ENCODE peak calls at places on chromosomes 12 and 14, in five cellular contexts. E is IMR-90, W is A673, S is HCT116, G is transverse colon. Q is an unnamed sample. For H3K27me3, the result is how much of the 10 kb centered on the place peaks cover.

GRCh38 chr12:58097741-58098140 is 156.4 kb downstream of the ATP23 start:
- DNase-seq in E (no peak), W (no peak), S (no peak), G (no peak), Q (no peak)

GRCh38 chr14:50770586-50770985 is 60.4 kb downstream of the NIN start:
- DNase-seq in E (no peak), W (no peak), S (no peak), G (no peak), Q (no peak)

GRCh38 chr12:117774986-117775775 is 193.6 kb downstream of the KSR2 start:
- DNase-seq in E (no peak), W (no peak), S (no peak), G (no peak), Q (no peak)

GRCh38 chr14:68663385-68664076 is 129.3 kb downstream of the ZFP36L1 start:
- DNase-seq in E (peak), W (no peak), S (no peak), G (no peak), Q (no peak)

GRCh38 chr14:80926706-80927384 is 14.7 kb downstream of the CEP128 start:
- DNase-seq in E (peak), W (no peak), S (no peak), G (no peak), Q (no peak)

GRCh38 chr12:72209096-72209495 is 63.1 kb upstream of the TRHDE start:
- DNase-seq in E (no peak), W (no peak), S (no peak), G (no peak), Q (no peak)

GRCh38 chr14:68243441-68244010 is 423.9 kb downstream of the RAD51B start:
- DNase-seq in E (no peak), W (no peak), S (no peak), G (no peak), Q (no peak)

GRCh38 chr12:28535216-28535615 is 345.0 kb downstream of the CCDC91 start:
- DNase-seq in E (peak), W (peak), S (no peak), G (no peak), Q (no peak)

GRCh38 chr12:47082963-47083621 is 3.3 kb upstream of the AMIGO2 start:
- DNase-seq in E (peak), W (peak), S (no peak), G (no peak), Q (no peak)

GRCh38 chr12:48004941-48005749 is 869 bp upstream of the COL2A1 start:
- DNase-seq in E (no peak), W (no peak), S (no peak), G (no peak), Q (no peak)

GRCh38 chr12:26704684-26705475 is 128.1 kb downstream of the ITPR2 start:
- DNase-seq in E (peak), W (peak), S (no peak), G (no peak), Q (no peak)

GRCh38 chr12:58787021-58787760 is 133.1 kb downstream of the LRIG3 start:
- DNase-seq in E (no peak), W (peak), S (no peak), G (no peak), Q (no peak)

GRCh38 chr12:121729021-121729420 is 16.5 kb downstream of the TMEM120B start:
- DNase-seq in E (no peak), W (no peak), S (no peak), G (no peak), Q (no peak)

GRCh38 chr14:76499399-76499798 is 123.5 kb downstream of the ESRRB start:
- DNase-seq in E (no peak), W (no peak), S (no peak), G (no peak), Q (no peak)

GRCh38 chr12:70985850-70986249 is 65.3 kb upstream of the PTPRR start:
- DNase-seq in E (peak), W (no peak), S (no peak), G (no peak), Q (no peak)

GRCh38 chr12:34402899-34403705 is 380.8 kb downstream of the ALG10 start:
- DNase-seq in E (no peak), W (no peak), S (no peak), G (peak), Q (peak)

GRCh38 chr14:68677476-68677875 is 115.4 kb downstream of the ZFP36L1 start:
- DNase-seq in E (no peak), W (no peak), S (no peak), G (no peak), Q (no peak)

GRCh38 chr12:101018540-101018939 is 191.5 kb downstream of the SLC5A8 start:
- DNase-seq in E (peak), W (no peak), S (peak), G (no peak), Q (no peak)

GRCh38 chr12:78229491-78230209 is 399.0 kb downstream of the NAV3 start:
- DNase-seq in E (peak), W (peak), S (peak), G (peak), Q (no peak)

GRCh38 chr14:30873308-30874119 is 845 bp upstream of the COCH start:
- DNase-seq in E (no peak), W (peak), S (no peak), G (no peak), Q (no peak)

GRCh38 chr14:63717704-63718103 is 10.2 kb downstream of the SGPP1 start:
- DNase-seq in E (peak), W (peak), S (peak), G (no peak), Q (no peak)

GRCh38 chr12:24921251-24922038 is 27.5 kb downstream of the BCAT1 start:
- DNase-seq in E (peak), W (no peak), S (no peak), G (no peak), Q (no peak)

GRCh38 chr14:56703947-56704346 is 106.3 kb downstream of the OTX2 start:
- DNase-seq in E (no peak), W (no peak), S (no peak), G (no peak), Q (no peak)

GRCh38 chr12:48045965-48046364 is 41.7 kb upstream of the COL2A1 start:
- DNase-seq in E (no peak), W (no peak), S (no peak), G (no peak), Q (no peak)

GRCh38 chr12:81167694-81168093 is 89.8 kb downstream of the ACSS3 start:
- DNase-seq in E (peak), W (peak), S (no peak), G (no peak), Q (no peak)

GRCh38 chr14:92511472-92512247 is 1.9 kb upstream of the RIN3 start:
- DNase-seq in E (peak), W (peak), S (peak), G (peak), Q (peak)

GRCh38 chr14:106883218-106883692 is 1356.9 kb downstream of the TMEM121 start:
- DNase-seq in E (no peak), W (peak), S (no peak), G (no peak), Q (no peak)

GRCh38 chr12:108551556-108551955 is 9.4 kb downstream of the SART3 start:
- DNase-seq in E (peak), W (no peak), S (no peak), G (no peak), Q (no peak)

GRCh38 chr14:34262511-34262910 is 199.5 kb downstream of the SPTSSA start:
- DNase-seq in E (no peak), W (peak), S (no peak), G (no peak), Q (no peak)

GRCh38 chr14:74577948-74578275 is 34.1 kb downstream of the LTBP2 start:
- DNase-seq in E (no peak), W (no peak), S (no peak), G (no peak), Q (no peak)

GRCh38 chr12:92078167-92079053 is 67.2 kb downstream of the BTG1 start:
- DNase-seq in E (peak), W (peak), S (peak), G (peak), Q (no peak)

GRCh38 chr12:52808573-52809160 is 5.2 kb downstream of the KRT4 start:
- DNase-seq in E (no peak), W (no peak), S (no peak), G (no peak), Q (no peak)

GRCh38 chr14:24871302-24871701 is 178.6 kb downstream of the STXBP6 start:
- DNase-seq in E (peak), W (no peak), S (no peak), G (no peak), Q (no peak)

GRCh38 chr14:62778847-62779246 is 266.4 kb downstream of the KCNH5 start:
- DNase-seq in E (peak), W (no peak), S (no peak), G (no peak), Q (no peak)

GRCh38 chr14:104797112-104798044 is 1.8 kb upstream of the AKT1 start:
- DNase-seq in E (no peak), W (no peak), S (no peak), G (peak), Q (no peak)

GRCh38 chr12:2064078-2064507 is 11.3 kb downstream of the CACNA1C start:
- DNase-seq in E (peak), W (peak), S (no peak), G (no peak), Q (no peak)
- H3K27ac ChIP-seq in E (no peak), W (no peak), S (no peak), G (peak), Q (no peak)

GRCh38 chr14:101808020-101808641 is 46.6 kb downstream of the PPP2R5C start:
- DNase-seq in E (no peak), W (no peak), S (no peak), G (no peak), Q (no peak)
- TF ChIP-seq CTCF in E (no peak), W (no peak), S (peak), G (no peak), Q (no peak)

DNA sequence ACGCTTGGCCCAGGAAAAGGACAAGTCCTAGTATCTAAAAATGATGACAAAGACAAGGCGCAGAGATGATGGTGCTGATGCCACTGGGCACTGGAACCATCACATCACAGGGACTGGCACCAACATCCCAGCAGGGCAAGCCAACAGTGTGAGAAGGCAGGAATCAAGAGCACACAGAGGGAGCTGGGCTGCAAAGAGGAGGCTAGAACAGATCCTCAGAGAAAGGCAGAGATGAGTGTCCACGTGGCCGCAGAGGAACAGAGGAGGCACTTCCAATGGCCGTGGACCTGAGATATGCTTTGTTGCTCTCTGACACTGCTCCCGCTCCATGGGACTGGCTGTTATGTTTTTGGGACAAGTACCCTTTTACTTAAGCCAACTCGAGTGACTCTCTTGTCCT is 17.9 kb downstream of the FOXN3 start:
- DNase-seq in E (no peak), W (no peak), S (no peak), G (no peak), Q (no peak)
- H3K27me3 ChIP-seq in E (under half), W (under half), S (under half), G (under half), Q (under half)

DNA sequence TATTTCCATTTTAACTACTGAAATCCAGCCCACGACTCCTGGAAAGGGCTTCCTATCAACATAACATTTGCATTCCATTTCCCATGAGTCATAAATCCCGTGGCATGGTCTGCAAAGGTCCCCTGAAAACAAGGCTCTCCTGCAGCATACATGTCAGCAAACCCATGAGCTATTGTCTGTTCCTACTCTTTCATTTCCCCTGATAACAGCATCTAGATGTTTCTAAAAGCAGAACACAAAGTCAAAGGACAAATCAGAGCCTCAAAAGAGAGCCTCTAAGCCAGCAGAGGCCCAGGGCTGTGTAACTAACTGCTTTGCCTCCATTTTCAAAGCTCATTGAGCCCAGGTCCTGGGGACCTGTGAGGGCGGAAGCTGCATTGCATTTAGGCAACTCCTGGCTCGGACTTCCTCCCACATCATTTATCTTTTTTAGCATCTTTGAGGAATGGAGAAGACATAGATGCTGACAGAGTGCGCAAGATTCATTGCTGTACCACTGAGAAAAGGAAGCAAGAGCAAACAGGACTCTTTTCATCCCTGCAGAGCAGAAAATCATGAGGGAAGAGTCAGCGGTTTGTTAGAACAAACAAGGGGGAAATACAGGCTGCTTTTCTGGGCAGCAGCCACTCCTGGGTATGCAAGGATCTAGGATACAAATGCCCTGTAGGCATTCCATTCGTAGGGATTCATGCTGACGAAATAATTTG is 131.2 kb downstream of the TMEM132D start:
- DNase-seq in E (no peak), W (no peak), S (no peak), G (no peak), Q (no peak)
- H3K27ac ChIP-seq in E (no peak), W (no peak), S (no peak), G (no peak), Q (peak)

GRCh38 chr12:45890276-45890675 is 100.1 kb downstream of the SCAF11 start:
- DNase-seq in E (no peak), W (no peak), S (no peak), G (no peak), Q (no peak)
- TF ChIP-seq CTCF in E (no peak), W (no peak), S (peak), G (no peak), Q (no peak)

DNA sequence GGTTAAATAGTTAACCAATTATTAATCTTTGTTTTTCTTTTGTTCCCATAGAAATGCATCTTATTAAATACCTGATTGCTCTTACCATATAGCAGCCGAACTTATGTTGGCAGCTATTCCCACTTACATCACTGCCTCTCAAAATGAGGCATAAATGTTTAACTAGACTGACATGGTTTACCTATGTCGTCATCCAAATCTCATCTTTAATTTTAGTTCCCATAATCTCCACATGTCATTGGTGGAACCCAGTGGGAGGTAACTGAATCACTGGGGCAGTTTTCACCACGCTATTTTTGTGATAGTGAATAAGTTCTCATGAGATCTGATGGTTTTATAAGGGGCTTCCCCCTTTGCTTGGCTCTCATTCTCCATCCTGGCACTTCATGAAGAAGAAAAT is 499.2 kb upstream of the ATP2B1 start:
- DNase-seq in E (no peak), W (no peak), S (no peak), G (no peak), Q (no peak)
- H3K27me3 ChIP-seq in E (under half), W (under half), S (under half), G (under half), Q (under half)

DNA sequence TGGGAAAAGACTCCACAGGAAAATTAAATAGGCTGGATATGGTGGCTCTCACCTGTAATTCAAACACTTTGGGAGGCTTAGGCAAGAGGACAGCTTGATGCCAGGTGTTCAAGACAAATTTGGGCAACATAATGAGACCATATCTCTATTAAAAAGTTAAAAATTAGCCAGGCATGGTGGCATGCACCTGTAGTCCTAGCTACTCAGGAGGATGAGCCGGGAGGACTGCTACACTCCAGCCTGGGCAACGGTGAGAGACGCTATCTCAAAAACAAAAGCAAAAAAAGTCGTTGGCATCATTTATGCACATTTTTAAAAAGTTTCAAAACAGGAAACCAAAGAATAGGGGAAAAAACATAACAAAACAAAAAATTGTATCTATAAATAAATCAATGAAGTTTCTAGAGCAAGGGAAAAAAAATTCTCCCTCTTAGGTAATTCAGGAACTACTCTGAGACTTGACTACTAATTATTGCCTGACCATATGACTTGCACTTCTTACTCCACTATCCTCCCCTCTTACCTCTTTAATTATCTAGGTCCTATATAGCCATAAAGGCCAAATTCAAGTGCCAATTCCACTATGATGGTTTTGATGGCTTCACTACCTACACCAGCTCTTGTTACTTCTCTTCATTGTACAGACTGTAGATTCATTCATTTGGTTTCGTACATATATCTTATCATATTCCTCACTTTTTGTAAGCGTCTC is 1.6 kb downstream of the METTL3 start:
- DNase-seq in E (no peak), W (no peak), S (no peak), G (no peak), Q (no peak)
- H3K27ac ChIP-seq in E (no peak), W (peak), S (no peak), G (no peak), Q (no peak)

GRCh38 chr12:74321381-74321780 is 216.3 kb upstream of the ATXN7L3B start:
- DNase-seq in E (no peak), W (no peak), S (no peak), G (no peak), Q (no peak)

GRCh38 chr12:74317741-74318140 is 219.9 kb upstream of the ATXN7L3B start:
- DNase-seq in E (no peak), W (no peak), S (no peak), G (no peak), Q (no peak)

GRCh38 chr12:74322792-74323191 is 214.8 kb upstream of the ATXN7L3B start:
- DNase-seq in E (no peak), W (no peak), S (no peak), G (no peak), Q (no peak)

DNA sequence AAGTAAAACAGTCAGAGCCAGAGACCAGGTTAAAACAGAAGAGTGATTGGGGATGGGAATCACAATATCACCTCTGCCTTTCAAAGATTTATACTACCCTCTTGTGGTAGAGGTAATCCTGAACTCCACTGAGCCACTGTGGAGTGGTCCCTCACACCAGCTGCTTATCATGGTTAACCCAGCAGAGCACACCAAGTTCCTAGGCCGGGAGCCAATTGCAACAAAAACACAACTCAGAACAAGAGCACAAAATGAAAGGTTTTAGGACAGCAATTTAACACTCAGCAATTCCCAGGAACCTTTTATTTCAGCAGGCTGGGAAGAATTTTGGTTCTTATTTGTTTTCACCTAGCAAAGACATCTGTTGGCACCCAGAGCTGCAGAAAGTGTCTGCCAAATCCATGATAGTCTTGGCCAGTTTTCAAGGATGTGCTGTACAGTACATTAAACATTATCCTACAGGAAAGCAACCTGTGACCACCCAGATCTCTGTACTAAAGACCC is 220.5 kb upstream of the ATXN7L3B start:
- DNase-seq in E (no peak), W (peak), S (no peak), G (no peak), Q (peak)
- TF ChIP-seq CTCF in E (no peak), W (peak), S (peak), G (no peak), Q (peak)

GRCh38 chr12:51374346-51374745 is 16.9 kb downstream of the GALNT6 start:
- DNase-seq in E (no peak), W (no peak), S (no peak), G (no peak), Q (no peak)

GRCh38 chr12:51371295-51371953 is 19.8 kb downstream of the GALNT6 start:
- DNase-seq in E (peak), W (peak), S (peak), G (peak), Q (no peak)

GRCh38 chr12:51370667-51371066 is 20.5 kb downstream of the GALNT6 start:
- DNase-seq in E (no peak), W (no peak), S (no peak), G (no peak), Q (no peak)

GRCh38 chr12:51373222-51373621 is 18.0 kb downstream of the GALNT6 start:
- DNase-seq in E (no peak), W (no peak), S (no peak), G (no peak), Q (no peak)

GRCh38 chr12:51372021-51372420 is 19.2 kb downstream of the GALNT6 start:
- DNase-seq in E (no peak), W (no peak), S (no peak), G (no peak), Q (no peak)
- H3K27me3 ChIP-seq in E (under half), W (under half), S (under half), G (under half), Q (under half)

DNA sequence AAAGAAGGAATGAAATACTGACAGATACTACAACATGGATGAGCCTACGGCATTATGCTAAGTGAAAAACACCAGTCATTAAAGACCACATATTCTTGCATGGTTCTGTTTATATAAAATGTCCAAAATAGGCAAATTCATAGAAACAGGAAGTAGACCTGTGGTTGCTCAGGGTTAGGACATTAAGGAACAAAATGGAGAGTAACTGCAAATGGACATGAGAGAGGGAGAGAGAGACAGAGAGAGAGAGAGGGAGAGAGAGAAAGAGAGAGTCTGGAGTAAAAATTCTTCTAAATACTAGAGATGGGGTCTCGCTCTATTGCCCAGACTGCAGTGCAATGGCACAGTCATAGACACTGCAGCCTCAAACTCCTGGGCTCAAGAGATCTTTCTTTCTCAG is 28.1 kb upstream of the GXYLT1 start:
- DNase-seq in E (no peak), W (no peak), S (no peak), G (no peak), Q (no peak)
- H3K27ac ChIP-seq in E (no peak), W (no peak), S (no peak), G (no peak), Q (no peak)

Q was measured in dorsolateral prefrontal cortex.